ENCODE peak calls at places on chromosomes 1 and 21, in seven cellular contexts. G, Q, W, N, M, B and I are unnamed samples. For H3K4me1, the result is how much of the 10 kb centered on the place peaks cover.

GRCh38 chr1:240766831-240767230 is 154.9 kb upstream of the GREM2 start:
- DNase-seq in N (peak), Q (no peak), M (no peak), W (no peak), G (peak), B (no peak), I (no peak)

GRCh38 chr1:87684786-87685185 is 356.1 kb downstream of the LMO4 start:
- DNase-seq in G (no peak), N (peak), B (no peak), W (peak), Q (no peak), M (no peak), I (no peak)

GRCh38 chr1:87252406-87252805 is 76.3 kb upstream of the LMO4 start:
- DNase-seq in G (peak), N (peak), Q (no peak), M (no peak), W (no peak), B (no peak), I (no peak)

GRCh38 chr1:51644533-51645197 is 27.8 kb downstream of the OSBPL9 start:
- DNase-seq in B (peak), G (peak), Q (no peak), M (no peak), N (peak), W (no peak), I (no peak)

GRCh38 chr1:208654241-208654640 is 410.1 kb upstream of the PLXNA2 start:
- DNase-seq in M (no peak), Q (no peak), N (no peak), B (peak), G (peak), W (peak), I (no peak)

GRCh38 chr1:155968670-155969069 is 9.7 kb downstream of the ARHGEF2 start:
- DNase-seq in N (peak), B (no peak), G (no peak), M (no peak), Q (no peak), W (no peak), I (no peak)

GRCh38 chr1:117166076-117166475 is 44.5 kb upstream of the TRIM45 start:
- DNase-seq in W (no peak), G (peak), N (peak), Q (no peak), M (no peak), B (peak), I (no peak)

GRCh38 chr21:39345440-39345839 is 3.4 kb downstream of the HMGN1 start:
- DNase-seq in Q (no peak), G (no peak), N (no peak), M (no peak), W (no peak), B (no peak), I (no peak)

GRCh38 chr1:76203132-76203531 is 128.6 kb downstream of the ST6GALNAC3 start:
- DNase-seq in G (no peak), N (no peak), B (no peak), W (no peak), M (no peak), Q (no peak), I (no peak)

GRCh38 chr1:59671953-59672305 is 142.8 kb upstream of the HOOK1 start:
- DNase-seq in N (no peak), M (no peak), G (no peak), W (no peak), B (no peak), Q (no peak), I (no peak)

GRCh38 chr1:23171181-23171755 is 2.6 kb upstream of the LUZP1 start:
- DNase-seq in B (no peak), M (no peak), N (no peak), G (no peak), Q (no peak), W (peak), I (no peak)

GRCh38 chr1:148264374-148265276 is 112.5 kb upstream of the NBPF11 start:
- DNase-seq in G (no peak), M (no peak), Q (no peak), W (no peak), N (peak), B (peak), I (peak)

GRCh38 chr1:65068202-65069011 is 79.6 kb upstream of the AK4 start:
- DNase-seq in Q (no peak), W (no peak), M (no peak), G (peak), N (peak), B (no peak), I (no peak)

GRCh38 chr21:42767561-42767835 is 111.8 kb downstream of the WDR4 start:
- DNase-seq in G (no peak), N (no peak), Q (no peak), M (no peak), W (no peak), B (no peak), I (no peak)

DNA sequence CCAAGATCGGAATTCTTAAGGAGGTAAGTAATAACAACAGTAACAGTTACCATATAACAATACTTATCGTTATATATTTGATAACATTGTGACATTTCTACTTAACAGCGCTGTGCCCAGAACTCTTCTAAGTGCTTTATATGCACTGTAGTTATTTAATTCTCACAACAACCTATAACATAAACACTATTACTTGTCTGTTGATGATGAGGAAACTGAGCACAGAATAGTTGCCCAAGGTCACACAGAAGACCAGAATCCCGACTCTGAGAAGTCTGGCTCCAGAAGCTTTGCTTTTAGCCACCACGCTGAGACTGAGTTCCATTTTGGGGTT is 2.4 kb upstream of the ANXA9 start:
- DNase-seq in M (no peak), W (no peak), Q (no peak), N (no peak), B (no peak), G (no peak), I (no peak)
- H3K4me1 ChIP-seq in M (under half), W (under half), Q (under half), N (under half), B (half or more), G (under half), I (under half)

GRCh38 chr1:9240914-9241820 is 6.6 kb downstream of the H6PD start:
- DNase-seq in Q (no peak), N (no peak), W (no peak), B (no peak), G (no peak), M (no peak), I (no peak)

GRCh38 chr1:9241891-9242290 is 7.3 kb downstream of the H6PD start:
- DNase-seq in W (no peak), B (no peak), M (no peak), G (no peak), N (no peak), Q (no peak), I (no peak)

GRCh38 chr1:9239622-9240401 is 5.2 kb downstream of the H6PD start:
- DNase-seq in B (no peak), W (no peak), G (no peak), M (peak), Q (peak), N (peak), I (no peak)

GRCh38 chr1:9244501-9245229 is 10.1 kb downstream of the H6PD start:
- DNase-seq in N (no peak), M (peak), W (no peak), Q (no peak), G (no peak), B (no peak), I (no peak)

DNA sequence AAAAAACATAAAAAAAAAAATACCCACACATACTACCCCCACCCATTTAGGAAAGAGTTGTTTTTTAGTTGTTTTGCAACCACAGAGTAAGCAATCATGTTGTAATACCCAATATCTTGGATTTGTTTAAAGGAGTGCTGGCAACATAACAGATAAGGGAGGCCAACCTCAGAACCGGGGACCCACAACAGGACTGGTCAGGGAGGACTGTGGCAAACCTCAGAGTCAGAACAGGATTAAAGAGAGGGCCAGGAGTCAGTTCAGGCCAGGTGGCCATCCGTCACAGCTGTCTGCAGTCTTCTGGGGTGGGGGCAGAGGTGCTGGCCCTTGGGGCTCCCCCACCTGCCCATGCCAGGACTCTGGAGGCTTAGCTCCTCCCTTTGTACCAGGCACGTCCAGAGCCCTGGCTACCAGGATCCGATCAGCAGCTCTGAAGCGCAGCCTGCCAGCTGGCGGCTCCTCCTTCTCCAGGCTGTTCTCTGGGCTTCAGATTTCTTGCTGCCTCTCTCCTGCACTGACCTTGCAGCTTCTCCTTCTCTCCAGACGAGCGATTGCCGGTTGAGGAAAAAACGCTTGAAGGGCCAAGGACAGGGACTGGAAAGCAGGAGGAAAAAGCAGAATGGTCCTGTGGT is 7.9 kb downstream of the H6PD start:
- DNase-seq in B (no peak), G (no peak), Q (no peak), M (peak), N (no peak), W (no peak), I (no peak)
- H3K4me1 ChIP-seq in B (under half), G (under half), Q (under half), M (under half), N (under half), W (under half), I (under half)

GRCh38 chr1:39408641-39409054 is 82.8 kb upstream of the BMP8A start:
- DNase-seq in G (peak), N (peak), B (peak), Q (peak), M (peak), W (peak), I (peak)

GRCh38 chr1:39407496-39407888 is 83.9 kb upstream of the BMP8A start:
- DNase-seq in B (no peak), N (no peak), Q (no peak), W (no peak), M (no peak), G (no peak), I (no peak)

GRCh38 chr1:39406533-39407478 is 84.6 kb upstream of the BMP8A start:
- DNase-seq in G (no peak), B (no peak), Q (no peak), M (no peak), N (peak), W (no peak), I (no peak)

GRCh38 chr1:39409055-39409816 is 82.2 kb upstream of the BMP8A start:
- DNase-seq in B (peak), G (peak), N (peak), Q (no peak), M (peak), W (peak), I (no peak)

DNA sequence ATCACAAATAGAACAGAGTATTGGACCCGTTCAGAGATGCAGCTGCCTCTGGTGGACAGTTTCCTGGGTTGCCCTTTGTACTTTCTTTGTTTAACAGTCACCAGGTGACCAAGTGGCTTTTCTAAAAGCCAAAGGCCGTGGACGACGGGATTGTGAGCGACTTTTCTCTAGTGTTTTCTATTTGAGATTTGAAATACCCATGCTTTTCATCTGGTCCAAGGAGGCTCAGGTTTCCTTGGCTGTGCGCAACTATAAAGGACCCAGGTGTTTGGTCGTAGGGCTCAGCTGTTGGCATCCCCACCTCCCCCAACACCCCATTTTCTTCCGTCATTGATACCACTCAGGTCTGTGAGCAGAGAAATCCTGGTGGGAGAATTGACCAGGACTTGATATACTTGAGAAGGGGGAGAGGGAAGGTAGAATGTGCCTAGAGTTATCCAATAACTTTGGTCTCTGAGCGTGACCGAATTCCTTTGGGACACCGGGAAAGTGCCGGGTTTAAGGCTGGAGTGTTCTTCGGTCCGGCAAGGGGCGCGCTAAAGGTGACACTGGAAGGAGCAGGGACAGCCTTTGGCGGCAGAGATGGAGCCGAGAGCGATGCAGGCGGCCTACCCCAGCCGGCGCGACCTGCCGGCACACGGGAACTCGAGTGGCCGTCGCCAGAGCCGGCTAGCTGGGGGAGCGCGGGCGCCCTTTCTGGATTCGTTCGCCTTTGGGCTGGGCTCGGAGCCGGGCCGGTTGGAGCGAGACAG is 83.4 kb upstream of the BMP8A start:
- DNase-seq in N (no peak), M (no peak), B (no peak), Q (no peak), W (no peak), G (peak), I (no peak)
- H3K4me1 ChIP-seq in N (under half), M (under half), B (half or more), Q (under half), W (under half), G (under half), I (under half)

DNA sequence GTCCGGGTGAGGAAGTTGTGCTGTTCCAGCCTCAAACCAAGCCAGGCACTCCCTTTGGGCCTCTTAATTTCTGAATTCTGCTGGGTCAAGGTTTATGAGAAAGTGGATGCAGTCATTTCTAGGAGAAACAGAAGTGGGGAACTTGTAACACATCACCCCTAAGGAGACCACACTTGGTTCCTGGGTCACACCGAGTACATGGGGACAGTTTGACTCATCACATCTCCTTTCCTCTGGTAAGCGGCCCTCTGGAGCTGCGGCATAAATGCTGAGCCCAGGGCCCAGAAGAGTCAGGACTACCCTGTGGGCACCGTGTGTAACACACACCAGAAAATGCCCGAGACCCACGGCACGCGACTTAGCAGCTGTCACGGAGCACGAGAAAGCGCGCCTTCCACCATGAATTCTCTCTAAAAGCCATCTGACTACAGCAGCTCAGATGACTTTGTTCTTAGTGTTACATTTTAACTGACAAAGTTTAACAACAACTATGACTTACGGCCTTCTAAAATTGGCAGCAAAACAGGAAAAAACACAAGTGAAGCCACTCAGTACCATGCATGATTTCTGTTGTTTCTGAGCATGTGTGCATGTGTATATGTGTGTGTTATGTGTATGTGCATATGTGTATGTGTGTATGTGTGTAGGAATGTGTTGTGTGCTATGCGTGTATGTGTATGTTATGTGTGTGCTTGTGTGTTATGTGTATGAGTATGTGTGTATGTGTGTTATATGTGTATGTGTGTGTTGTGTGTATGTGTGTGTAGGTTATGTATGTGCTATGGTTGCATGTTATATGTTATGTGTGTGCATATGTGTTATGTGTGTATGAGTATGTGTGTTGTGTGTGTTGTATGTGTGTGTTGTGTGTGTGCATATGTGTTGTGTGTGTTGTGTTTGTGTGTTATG is 50.8 kb downstream of the TOMM20 start:
- DNase-seq in Q (no peak), N (peak), B (peak), G (no peak), W (no peak), M (peak), I (no peak)
- H3K4me1 ChIP-seq in Q (under half), N (under half), B (half or more), G (half or more), W (under half), M (half or more), I (under half)

DNA sequence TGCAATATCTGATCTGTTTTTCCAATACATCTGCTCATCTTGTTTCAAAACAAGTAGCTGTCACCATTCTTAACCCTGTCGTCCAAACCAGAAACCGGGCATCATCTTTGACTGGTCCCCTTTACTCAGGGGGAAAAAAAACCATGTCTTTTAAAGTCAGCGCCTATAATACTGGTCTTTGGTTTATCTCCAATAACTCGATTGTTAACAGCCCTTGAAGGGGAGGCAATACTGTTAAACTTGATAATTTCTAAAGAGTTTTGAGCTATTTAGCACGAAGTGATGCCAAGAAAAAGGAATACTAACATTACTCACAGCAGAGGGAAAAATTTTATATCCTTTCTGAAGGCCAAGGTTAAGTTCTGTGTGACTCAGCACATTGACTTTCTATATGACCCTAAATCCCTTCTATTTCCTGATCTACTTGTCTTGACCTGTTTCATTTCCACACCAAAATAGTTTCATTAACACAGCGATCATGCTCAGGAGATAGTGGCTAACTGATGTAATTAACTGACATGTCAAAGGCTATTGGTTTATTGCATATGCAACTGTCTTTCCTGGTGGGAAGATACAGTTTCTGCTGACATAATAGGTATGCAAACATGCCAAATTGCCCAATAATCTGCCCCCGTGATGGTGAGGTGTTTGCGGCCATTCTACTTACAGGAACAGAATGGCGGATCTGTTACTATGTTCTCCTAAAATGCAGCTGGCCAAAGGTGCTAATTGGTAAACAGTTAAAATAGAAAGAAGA is 59.1 kb downstream of the NFIA start:
- DNase-seq in B (peak), G (peak), Q (no peak), M (no peak), N (peak), W (no peak), I (no peak)
- H3K4me1 ChIP-seq in B (half or more), G (half or more), Q (under half), M (under half), N (under half), W (under half), I (under half)

GRCh38 chr1:234605493-234605982 is 4.4 kb downstream of the IRF2BP2 start:
- DNase-seq in G (no peak), B (no peak), W (no peak), M (no peak), Q (no peak), N (no peak), I (no peak)

GRCh38 chr1:234604393-234604725 is 5.6 kb downstream of the IRF2BP2 start:
- DNase-seq in M (no peak), G (no peak), N (no peak), W (no peak), B (no peak), Q (no peak), I (no peak)

GRCh38 chr1:234603221-234604204 is 6.5 kb downstream of the IRF2BP2 start:
- DNase-seq in Q (no peak), G (peak), M (no peak), B (peak), N (peak), W (no peak), I (no peak)

GRCh38 chr1:234605983-234606730 is 3.8 kb downstream of the IRF2BP2 start:
- DNase-seq in N (peak), M (peak), Q (peak), W (no peak), B (peak), G (peak), I (no peak)

DNA sequence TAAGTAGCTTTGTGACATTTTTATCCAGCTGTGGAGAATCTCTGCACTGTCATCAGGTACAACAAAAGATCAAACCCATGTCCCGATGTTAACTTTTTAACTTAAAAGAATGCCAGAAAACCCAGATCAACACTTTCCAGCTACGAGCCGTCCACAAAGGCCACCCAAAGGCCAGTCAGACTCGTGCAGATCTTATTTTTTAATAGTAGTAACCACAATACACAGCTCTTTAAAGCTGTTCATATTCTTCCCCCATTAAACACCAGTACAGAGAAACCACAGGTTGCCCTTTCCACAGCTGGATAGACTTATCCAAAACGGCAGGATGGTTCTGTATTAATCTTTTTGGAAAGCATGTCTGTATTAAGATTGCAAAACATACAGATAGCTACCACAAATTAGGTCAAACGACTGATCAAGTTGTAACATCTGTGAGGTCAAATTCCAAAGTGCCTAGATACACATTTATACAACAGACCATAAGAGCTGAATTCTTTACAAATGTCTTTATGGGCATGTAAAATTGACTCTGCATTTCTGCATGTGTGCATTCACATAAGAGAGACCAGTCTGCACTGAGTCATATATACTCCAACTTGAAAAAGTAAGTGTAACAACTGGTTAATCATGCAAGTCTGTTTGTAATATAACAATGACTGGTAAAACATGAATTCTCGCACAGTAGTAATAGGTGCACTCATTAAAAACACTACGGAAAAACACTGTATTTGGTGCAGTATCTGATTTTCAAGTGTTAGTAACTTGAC is 5.1 kb downstream of the IRF2BP2 start:
- DNase-seq in M (no peak), G (peak), N (peak), Q (no peak), B (no peak), W (no peak), I (no peak)
- H3K4me1 ChIP-seq in M (under half), G (under half), N (under half), Q (half or more), B (under half), W (under half), I (under half)

GRCh38 chr1:19078503-19078902 is 122.0 kb upstream of the IFFO2 start:
- DNase-seq in B (no peak), G (no peak), M (no peak), Q (no peak), N (no peak), W (no peak), I (no peak)
- H3K4me1 ChIP-seq in B (under half), G (under half), M (under half), Q (under half), N (under half), W (under half), I (under half)